ENCODE peak calls at places on chromosomes 6 and 20, in six cellular contexts. L is IMR-90, M is H9, U is mesendoderm, C is mesenchymal stem cell, J is neuronal stem cell. P is an unnamed sample.

GRCh38 chr6:44563397-44563796 is 175.9 kb downstream of the CDC5L start:
- DNase-seq in M (no peak), L (peak; percentile 8), U (peak; percentile 33), J (no peak), C (no peak), P (no peak)

GRCh38 chr20:60206259-60206658 is 248.0 kb downstream of the CDH26 start:
- DNase-seq in L (peak; percentile 49), U (peak; percentile 88), M (peak; percentile 76), C (peak; percentile 3), J (no peak), P (peak; percentile 56)

GRCh38 chr6:52724041-52724405 is 39.3 kb downstream of the GSTA2 start:
- DNase-seq in M (no peak), L (peak; percentile 56), J (no peak), U (no peak), C (no peak), P (peak; percentile 69)

GRCh38 chr6:72182337-72183246 is 296.2 kb downstream of the RIMS1 start:
- DNase-seq in M (peak; percentile 79), C (peak; percentile 33), U (peak; percentile 81), J (peak; percentile 58), L (peak; percentile 24), P (peak; percentile 41)

GRCh38 chr20:2150660-2151059 is 49.0 kb downstream of the STK35 start:
- DNase-seq in C (no peak), M (no peak), L (no peak), U (no peak), J (no peak), P (no peak)

GRCh38 chr20:23079926-23080325 is 6.2 kb downstream of the CD93 start:
- DNase-seq in L (no peak), M (no peak), J (no peak), U (no peak), C (no peak), P (no peak)

GRCh38 chr6:99334526-99335127 is 14.8 kb downstream of the FAXC start:
- DNase-seq in L (peak; percentile 66), J (no peak), C (peak; percentile 63), U (peak; percentile 75), M (peak; percentile 37), P (peak; percentile 70)

GRCh38 chr6:35044145-35044745 is 96.9 kb downstream of the TCP11 start:
- DNase-seq in J (no peak), M (peak; percentile 61), L (no peak), C (no peak), U (no peak), P (no peak)

DNA sequence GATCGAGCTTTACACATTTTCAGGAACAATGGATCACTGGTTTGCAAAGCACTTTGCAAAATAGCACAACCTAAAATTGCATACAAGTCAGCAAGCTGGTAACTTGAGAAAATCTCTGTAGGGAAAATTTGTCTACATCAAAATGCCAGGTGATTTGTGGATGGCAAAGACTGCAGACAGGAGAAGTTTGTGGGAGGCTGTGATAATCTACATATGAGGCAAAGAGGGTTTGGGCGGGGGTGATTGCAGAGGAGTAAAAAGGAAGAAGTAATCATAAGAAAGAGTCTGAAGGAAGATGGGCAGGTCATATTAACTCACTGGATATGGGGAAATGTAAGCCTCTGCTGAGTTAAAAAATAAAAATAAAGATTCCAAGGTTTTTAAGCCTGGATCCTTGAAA is 166.3 kb upstream of the STXBP5 start:
- DNase-seq in M (no peak), L (no peak), U (no peak), C (no peak), J (no peak), P (no peak)
- H3K9ac ChIP-seq in M (no peak overlapping the region), L (no peak overlapping the region), U (no peak overlapping the region), C (no peak overlapping the region), J (no peak overlapping the region), P (no peak overlapping the region)

DNA sequence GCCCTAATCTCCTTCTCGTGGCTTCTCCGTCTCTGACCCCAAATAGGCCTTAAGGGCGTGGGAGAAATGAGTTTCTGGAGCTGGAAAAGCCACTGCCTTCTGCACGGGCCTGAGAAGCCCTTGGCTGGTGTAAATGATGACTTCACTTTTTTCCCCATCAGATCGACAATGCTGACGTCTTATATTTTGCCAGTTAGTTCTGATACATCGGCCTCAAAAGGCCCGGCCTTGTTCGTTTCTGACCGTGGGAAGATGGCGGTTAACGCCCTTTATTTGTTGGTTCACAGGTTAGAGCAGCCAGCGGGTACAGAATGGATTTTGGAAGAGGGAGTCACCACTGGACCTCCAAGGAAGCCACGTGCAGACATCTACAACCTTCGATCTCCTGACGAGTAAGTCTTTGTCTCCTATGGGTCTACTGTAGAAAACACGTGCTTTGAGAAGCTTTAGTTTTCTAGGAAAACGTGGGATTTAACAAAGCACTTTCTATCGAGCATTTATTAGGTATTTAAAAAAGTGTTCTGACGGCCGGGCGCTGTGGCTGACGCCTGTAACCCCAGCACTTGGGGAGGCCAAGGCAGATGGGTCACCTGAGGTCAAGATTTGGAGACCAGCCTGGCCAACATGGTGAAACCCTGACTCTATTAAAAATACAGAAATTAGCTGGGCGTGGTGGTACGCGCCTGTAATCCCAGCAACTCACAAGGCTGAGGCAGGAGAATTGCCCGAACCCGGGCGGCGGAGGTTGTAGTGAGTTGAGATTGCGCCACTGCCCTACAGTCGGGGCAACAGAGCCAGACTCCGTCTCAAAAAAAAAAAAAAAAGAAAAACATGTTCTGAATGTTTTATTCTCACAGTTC is 1.2 kb upstream of the ZNFX1 start:
- DNase-seq in M (no peak), J (no peak), U (peak; percentile 17), L (no peak), C (peak; percentile 33), P (no peak)
- H3K4ac ChIP-seq in M (peak overlapping the region; percentile 78), J (no peak overlapping the region), U (peak overlapping the region; percentile 89), L (peak overlapping the region; percentile 98), C (peak overlapping the region; percentile 75), P (peak overlapping the region; percentile 96)

GRCh38 chr6:14655201-14655988 is 537.8 kb downstream of the CD83 start:
- DNase-seq in U (peak; percentile 18), C (no peak), L (no peak), J (no peak), M (no peak), P (no peak)
- H3K9ac ChIP-seq in U (no peak overlapping the region), C (peak overlapping the region; percentile 47), L (no peak overlapping the region), J (no peak overlapping the region), M (no peak overlapping the region), P (no peak overlapping the region)

GRCh38 chr6:138275976-138276375 is 57.7 kb upstream of the PBOV1 start:
- DNase-seq in L (no peak), M (peak; percentile 46), J (no peak), U (peak; percentile 63), C (no peak), P (peak; percentile 33)

GRCh38 chr6:138267971-138268895 is 49.9 kb upstream of the PBOV1 start:
- DNase-seq in L (no peak), C (no peak), M (no peak), U (no peak), J (no peak), P (no peak)

GRCh38 chr6:138277835-138278234 is 59.5 kb upstream of the PBOV1 start:
- DNase-seq in L (no peak), M (no peak), J (no peak), C (no peak), U (no peak), P (no peak)

GRCh38 chr6:138271451-138271850 is 53.2 kb upstream of the PBOV1 start:
- DNase-seq in C (no peak), J (no peak), L (no peak), U (no peak), M (no peak), P (peak; percentile 65)

DNA sequence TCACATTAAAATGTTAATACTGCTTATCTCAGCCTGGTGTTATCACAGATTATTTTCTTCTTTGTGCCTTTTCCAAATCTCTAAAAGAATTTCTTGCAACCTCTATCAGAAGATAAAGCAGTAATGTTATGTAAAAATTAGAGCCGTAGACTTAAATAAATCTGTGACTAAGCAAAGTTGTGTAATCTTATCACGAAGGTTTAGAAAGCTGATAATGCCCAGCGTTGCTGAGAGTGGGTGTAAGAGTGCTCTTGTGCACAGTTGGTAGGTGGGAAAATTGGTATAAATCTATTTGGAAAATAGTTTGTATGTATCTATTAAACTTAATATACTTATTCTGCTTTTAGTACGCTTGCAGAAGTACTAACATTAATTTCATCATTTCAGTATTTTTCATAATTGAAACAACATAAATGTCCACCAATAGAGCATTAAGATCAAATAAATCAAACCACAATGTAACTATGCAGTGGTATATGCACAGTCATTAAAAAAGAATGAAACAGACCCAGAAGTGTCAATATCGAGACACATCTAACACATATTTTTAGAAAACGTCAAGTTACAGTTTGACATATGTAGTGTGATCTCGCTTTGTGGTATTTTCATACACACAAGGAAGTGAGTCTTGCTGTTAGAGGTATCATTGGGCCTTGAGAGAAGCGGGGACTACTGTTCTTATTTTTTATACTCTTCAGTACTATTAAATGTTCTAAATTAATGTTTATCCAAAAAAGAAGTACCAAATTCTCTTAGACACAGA is 54.4 kb upstream of the PBOV1 start:
- DNase-seq in U (peak; percentile 48), J (no peak), M (no peak), L (peak; percentile 45), C (no peak), P (peak; percentile 60)
- H3K4ac ChIP-seq in U (no peak overlapping the region), J (no peak overlapping the region), M (no peak overlapping the region), L (no peak overlapping the region), C (no peak overlapping the region), P (no peak overlapping the region)

GRCh38 chr6:158807515-158808441 is 11.4 kb downstream of the EZR start:
- DNase-seq in J (no peak), U (peak; percentile 40), M (no peak), C (no peak), L (no peak), P (no peak)
- H3K9ac ChIP-seq in J (no peak overlapping the region), U (no peak overlapping the region), M (no peak overlapping the region), C (no peak overlapping the region), L (no peak overlapping the region), P (no peak overlapping the region)